ENCODE peak calls at places on chromosomes 16 and 17, in six cellular contexts. One of them, this sample, is unnamed. For H3K9me3, the result is how much of the 10 kb centered on the place peaks cover.

GRCh38 chr17:76867578-76868175 is 527 bp upstream of the MGAT5B start:
- DNase-seq in PC-3: peak
- DNase-seq in H9: peak
- DNase-seq in WERI-Rb-1: no peak
- DNase-seq in fibroblast of lung: peak
- DNase-seq in prostate gland: no peak
- DNase-seq in this sample: peak

GRCh38 chr17:81608082-81608481 is 28.8 kb downstream of the NPLOC4 start:
- DNase-seq in PC-3: no peak
- DNase-seq in H9: no peak
- DNase-seq in WERI-Rb-1: no peak
- DNase-seq in fibroblast of lung: peak
- DNase-seq in prostate gland: no peak
- DNase-seq in this sample: no peak

GRCh38 chr17:1347681-1348318 is 52.2 kb downstream of the YWHAE start:
- DNase-seq in PC-3: no peak
- DNase-seq in H9: no peak
- DNase-seq in WERI-Rb-1: no peak
- DNase-seq in fibroblast of lung: no peak
- DNase-seq in prostate gland: peak
- DNase-seq in this sample: peak

GRCh38 chr17:74810699-74811485 is 34.7 kb upstream of the NAT9 start:
- DNase-seq in PC-3: no peak
- DNase-seq in H9: no peak
- DNase-seq in WERI-Rb-1: no peak
- DNase-seq in fibroblast of lung: no peak
- DNase-seq in prostate gland: no peak
- DNase-seq in this sample: no peak

GRCh38 chr16:28175715-28176114 is 36.0 kb downstream of the XPO6 start:
- DNase-seq in PC-3: no peak
- DNase-seq in H9: no peak
- DNase-seq in WERI-Rb-1: no peak
- DNase-seq in fibroblast of lung: no peak
- DNase-seq in prostate gland: peak
- DNase-seq in this sample: no peak

GRCh38 chr16:57413301-57413730 is 8.7 kb downstream of the CCL17 start:
- DNase-seq in PC-3: no peak
- DNase-seq in H9: no peak
- DNase-seq in WERI-Rb-1: no peak
- DNase-seq in fibroblast of lung: no peak
- DNase-seq in prostate gland: no peak
- DNase-seq in this sample: no peak

GRCh38 chr16:49635591-49636581 is 220.0 kb downstream of the ZNF423 start:
- DNase-seq in PC-3: no peak
- DNase-seq in H9: peak
- DNase-seq in WERI-Rb-1: no peak
- DNase-seq in fibroblast of lung: no peak
- DNase-seq in prostate gland: no peak
- DNase-seq in this sample: no peak

GRCh38 chr17:2436516-2436915 is 35.7 kb upstream of the MNT start:
- DNase-seq in PC-3: no peak
- DNase-seq in H9: no peak
- DNase-seq in WERI-Rb-1: no peak
- DNase-seq in fibroblast of lung: no peak
- DNase-seq in prostate gland: no peak
- DNase-seq in this sample: no peak

GRCh38 chr17:11404877-11405276 is 163.9 kb downstream of the SHISA6 start:
- DNase-seq in PC-3: no peak
- DNase-seq in H9: no peak
- DNase-seq in WERI-Rb-1: no peak
- DNase-seq in fibroblast of lung: no peak
- DNase-seq in prostate gland: no peak
- DNase-seq in this sample: no peak

GRCh38 chr16:24279982-24280381 is 23.8 kb downstream of the CACNG3 start:
- DNase-seq in PC-3: no peak
- DNase-seq in H9: no peak
- DNase-seq in WERI-Rb-1: no peak
- DNase-seq in fibroblast of lung: no peak
- DNase-seq in prostate gland: no peak
- DNase-seq in this sample: no peak

GRCh38 chr17:42068979-42069378 is 18.6 kb upstream of the C17orf113 start:
- DNase-seq in PC-3: no peak
- DNase-seq in H9: no peak
- DNase-seq in WERI-Rb-1: peak
- DNase-seq in fibroblast of lung: no peak
- DNase-seq in prostate gland: no peak
- DNase-seq in this sample: no peak

GRCh38 chr17:45229681-45230409 is 8.2 kb downstream of the FMNL1 start:
- DNase-seq in PC-3: no peak
- DNase-seq in H9: no peak
- DNase-seq in WERI-Rb-1: no peak
- DNase-seq in fibroblast of lung: no peak
- DNase-seq in prostate gland: no peak
- DNase-seq in this sample: no peak

GRCh38 chr16:89266521-89267134 is 49.1 kb downstream of the ZNF778 start:
- DNase-seq in PC-3: no peak
- DNase-seq in H9: no peak
- DNase-seq in WERI-Rb-1: no peak
- DNase-seq in fibroblast of lung: no peak
- DNase-seq in prostate gland: no peak
- DNase-seq in this sample: no peak

GRCh38 chr17:36736201-36737156 is 135.1 kb downstream of the MRM1 start:
- DNase-seq in PC-3: no peak
- DNase-seq in H9: peak
- DNase-seq in WERI-Rb-1: no peak
- DNase-seq in fibroblast of lung: no peak
- DNase-seq in prostate gland: no peak
- DNase-seq in this sample: no peak

GRCh38 chr17:4934173-4934979 is 2.3 kb downstream of the GP1BA start:
- DNase-seq in PC-3: peak
- DNase-seq in H9: peak
- DNase-seq in WERI-Rb-1: peak
- DNase-seq in fibroblast of lung: peak
- DNase-seq in prostate gland: no peak
- DNase-seq in this sample: peak

GRCh38 chr17:6241996-6242395 is 171.8 kb downstream of the WSCD1 start:
- DNase-seq in PC-3: no peak
- DNase-seq in H9: peak
- DNase-seq in WERI-Rb-1: peak
- DNase-seq in fibroblast of lung: no peak
- DNase-seq in prostate gland: no peak
- DNase-seq in this sample: no peak

GRCh38 chr17:40362696-40363479 is 1.6 kb downstream of the GJD3 start:
- DNase-seq in PC-3: peak
- DNase-seq in H9: peak
- DNase-seq in WERI-Rb-1: peak
- DNase-seq in fibroblast of lung: peak
- DNase-seq in prostate gland: no peak
- DNase-seq in this sample: peak

GRCh38 chr17:79843917-79844815 is 4.9 kb upstream of the CBX4 start:
- DNase-seq in PC-3: peak
- DNase-seq in H9: peak
- DNase-seq in WERI-Rb-1: peak
- DNase-seq in fibroblast of lung: peak
- DNase-seq in prostate gland: no peak
- DNase-seq in this sample: peak

GRCh38 chr17:18025596-18026407 is 13.2 kb downstream of the ATPAF2 start:
- DNase-seq in PC-3: peak
- DNase-seq in H9: no peak
- DNase-seq in WERI-Rb-1: no peak
- DNase-seq in fibroblast of lung: peak
- DNase-seq in prostate gland: no peak
- DNase-seq in this sample: no peak

GRCh38 chr17:46053911-46054534 is 55.0 kb downstream of the STH start:
- DNase-seq in PC-3: peak
- DNase-seq in H9: no peak
- DNase-seq in WERI-Rb-1: peak
- DNase-seq in fibroblast of lung: peak
- DNase-seq in prostate gland: no peak
- DNase-seq in this sample: no peak

GRCh38 chr16:22126037-22126558 is 33.8 kb downstream of the VWA3A start:
- DNase-seq in PC-3: no peak
- DNase-seq in H9: no peak
- DNase-seq in WERI-Rb-1: no peak
- DNase-seq in fibroblast of lung: no peak
- DNase-seq in prostate gland: no peak
- DNase-seq in this sample: no peak

GRCh38 chr16:30526137-30526822 is at the start of gene ZNF768:
- DNase-seq in PC-3: peak
- DNase-seq in H9: peak
- DNase-seq in WERI-Rb-1: no peak
- DNase-seq in fibroblast of lung: peak
- DNase-seq in prostate gland: no peak
- DNase-seq in this sample: peak

GRCh38 chr17:64544742-64545141 is 38.0 kb downstream of the CEP95 start:
- DNase-seq in PC-3: no peak
- DNase-seq in H9: no peak
- DNase-seq in WERI-Rb-1: no peak
- DNase-seq in fibroblast of lung: no peak
- DNase-seq in prostate gland: no peak
- DNase-seq in this sample: no peak

GRCh38 chr17:27294689-27295630 is 1.0 kb downstream of the WSB1 start:
- DNase-seq in PC-3: peak
- DNase-seq in H9: peak
- DNase-seq in WERI-Rb-1: peak
- DNase-seq in fibroblast of lung: peak
- DNase-seq in prostate gland: peak
- DNase-seq in this sample: peak

GRCh38 chr16:12186774-12187335 is 210.3 kb downstream of the SNX29 start:
- DNase-seq in PC-3: peak
- DNase-seq in H9: no peak
- DNase-seq in WERI-Rb-1: no peak
- DNase-seq in fibroblast of lung: no peak
- DNase-seq in prostate gland: no peak
- DNase-seq in this sample: no peak

GRCh38 chr17:77613627-77614026 is 344.9 kb upstream of the TNRC6C start:
- DNase-seq in PC-3: no peak
- DNase-seq in H9: peak
- DNase-seq in WERI-Rb-1: no peak
- DNase-seq in fibroblast of lung: no peak
- DNase-seq in prostate gland: no peak
- DNase-seq in this sample: no peak

GRCh38 chr17:21817791-21818364 is 125.6 kb downstream of the KCNJ18 start:
- DNase-seq in PC-3: no peak
- DNase-seq in H9: no peak
- DNase-seq in WERI-Rb-1: no peak
- DNase-seq in fibroblast of lung: no peak
- DNase-seq in prostate gland: no peak
- DNase-seq in this sample: no peak

GRCh38 chr17:21823643-21824042 is 131.3 kb downstream of the KCNJ18 start:
- DNase-seq in PC-3: no peak
- DNase-seq in H9: no peak
- DNase-seq in WERI-Rb-1: no peak
- DNase-seq in fibroblast of lung: no peak
- DNase-seq in prostate gland: no peak
- DNase-seq in this sample: no peak

GRCh38 chr17:21823130-21823529 is 130.8 kb downstream of the KCNJ18 start:
- DNase-seq in PC-3: no peak
- DNase-seq in H9: no peak
- DNase-seq in WERI-Rb-1: no peak
- DNase-seq in fibroblast of lung: no peak
- DNase-seq in prostate gland: no peak
- DNase-seq in this sample: no peak
- H3K9me3 ChIP-seq in PC-3: under half
- H3K9me3 ChIP-seq in H9: half or more
- H3K9me3 ChIP-seq in WERI-Rb-1: under half
- H3K9me3 ChIP-seq in fibroblast of lung: under half
- H3K9me3 ChIP-seq in prostate gland: under half
- H3K9me3 ChIP-seq in this sample: under half

GRCh38 chr17:82952019-82952418 is 112.2 kb upstream of the ZNF750 start:
- DNase-seq in PC-3: no peak
- DNase-seq in H9: no peak
- DNase-seq in WERI-Rb-1: no peak
- DNase-seq in fibroblast of lung: no peak
- DNase-seq in prostate gland: no peak
- DNase-seq in this sample: peak

GRCh38 chr17:82948957-82949356 is 109.1 kb upstream of the ZNF750 start:
- DNase-seq in PC-3: no peak
- DNase-seq in H9: no peak
- DNase-seq in WERI-Rb-1: no peak
- DNase-seq in fibroblast of lung: no peak
- DNase-seq in prostate gland: no peak
- DNase-seq in this sample: no peak

GRCh38 chr17:82949984-82950383 is 110.2 kb upstream of the ZNF750 start:
- DNase-seq in PC-3: no peak
- DNase-seq in H9: no peak
- DNase-seq in WERI-Rb-1: no peak
- DNase-seq in fibroblast of lung: no peak
- DNase-seq in prostate gland: no peak
- DNase-seq in this sample: no peak

GRCh38 chr17:82949361-82949760 is 109.5 kb upstream of the ZNF750 start:
- DNase-seq in PC-3: no peak
- DNase-seq in H9: no peak
- DNase-seq in WERI-Rb-1: no peak
- DNase-seq in fibroblast of lung: no peak
- DNase-seq in prostate gland: no peak
- DNase-seq in this sample: no peak

DNA sequence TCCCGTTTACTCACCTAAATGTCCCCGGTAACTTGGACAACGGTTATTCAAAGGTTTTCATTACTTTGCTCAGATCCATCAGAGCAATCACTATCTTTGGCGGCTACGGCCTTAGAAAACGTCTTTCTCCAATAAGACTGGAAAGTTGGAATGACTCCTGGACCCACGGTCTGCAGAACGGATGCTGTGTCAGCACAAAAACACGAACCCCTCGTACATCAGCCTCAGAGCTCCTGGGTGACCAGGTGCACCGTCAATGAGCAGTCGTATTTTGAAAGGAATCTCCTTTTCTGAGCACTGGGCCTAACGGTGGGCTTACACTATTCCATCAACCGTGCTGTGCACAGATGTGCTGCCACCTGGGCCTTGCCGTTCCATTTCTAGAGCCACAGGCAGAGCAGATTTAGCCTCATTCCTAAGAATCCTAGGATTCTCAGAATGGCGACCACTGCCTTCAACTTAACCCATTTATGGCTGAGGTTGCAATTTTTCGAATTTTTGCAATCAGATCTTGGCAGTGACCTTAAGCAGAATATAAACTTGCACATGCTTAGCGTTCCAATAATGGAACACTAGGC is 110.8 kb upstream of the ZNF750 start:
- DNase-seq in PC-3: no peak
- DNase-seq in H9: no peak
- DNase-seq in WERI-Rb-1: no peak
- DNase-seq in fibroblast of lung: no peak
- DNase-seq in prostate gland: no peak
- DNase-seq in this sample: no peak
- H3K9me3 ChIP-seq in PC-3: under half
- H3K9me3 ChIP-seq in H9: half or more
- H3K9me3 ChIP-seq in WERI-Rb-1: half or more
- H3K9me3 ChIP-seq in fibroblast of lung: under half
- H3K9me3 ChIP-seq in prostate gland: under half
- H3K9me3 ChIP-seq in this sample: under half

GRCh38 chr17:54381482-54381881 is 519.2 kb upstream of the TOM1L1 start:
- DNase-seq in PC-3: no peak
- DNase-seq in H9: no peak
- DNase-seq in WERI-Rb-1: no peak
- DNase-seq in fibroblast of lung: no peak
- DNase-seq in prostate gland: no peak
- DNase-seq in this sample: no peak
- H3K9me3 ChIP-seq in PC-3: under half
- H3K9me3 ChIP-seq in H9: under half
- H3K9me3 ChIP-seq in WERI-Rb-1: under half
- H3K9me3 ChIP-seq in fibroblast of lung: under half
- H3K9me3 ChIP-seq in prostate gland: under half
- H3K9me3 ChIP-seq in this sample: under half

GRCh38 chr16:3413730-3414379 is 12.8 kb downstream of the ZNF174 start:
- DNase-seq in PC-3: no peak
- DNase-seq in H9: no peak
- DNase-seq in WERI-Rb-1: no peak
- DNase-seq in fibroblast of lung: peak
- DNase-seq in prostate gland: no peak
- DNase-seq in this sample: no peak
- H3K9me3 ChIP-seq in PC-3: under half
- H3K9me3 ChIP-seq in H9: under half
- H3K9me3 ChIP-seq in WERI-Rb-1: under half
- H3K9me3 ChIP-seq in fibroblast of lung: under half
- H3K9me3 ChIP-seq in prostate gland: under half
- H3K9me3 ChIP-seq in this sample: under half

This sample was measured in SJSA1.